ENCODE peak calls at places on chromosomes 6 and 20, in five cellular contexts. G is G401, W is GM20000, T is AG08395, Y is T-helper 9 cell. Q is an unnamed sample.

GRCh38 chr6:88919032-88919431 is 44.4 kb downstream of the RNGTT start:
- DNase-seq in W (no peak), Y (no peak), T (no peak), G (no peak), Q (no peak)

GRCh38 chr6:13913226-13914001 is 11.3 kb upstream of the RNF182 start:
- DNase-seq in G (no peak), Y (no peak), T (no peak), W (no peak), Q (no peak)

GRCh38 chr6:6191476-6191875 is 129.0 kb downstream of the F13A1 start:
- DNase-seq in T (no peak), W (no peak), G (no peak), Y (no peak), Q (no peak)

GRCh38 chr6:2141644-2142290 is 103.6 kb downstream of the GMDS start:
- DNase-seq in G (no peak), W (no peak), Y (no peak), T (no peak), Q (no peak)

GRCh38 chr6:10316327-10316726 is 98.5 kb downstream of the TFAP2A start:
- DNase-seq in Y (no peak), T (peak; percentile 51), G (peak; percentile 12), W (no peak), Q (no peak)

GRCh38 chr20:17854307-17854903 is 114.2 kb downstream of the SNX5 start:
- DNase-seq in G (peak; percentile 83), W (no peak), T (peak; percentile 63), Y (no peak), Q (no peak)

GRCh38 chr6:30914854-30915590 is 984 bp downstream of the VARS2 start:
- DNase-seq in W (no peak), Y (no peak), T (no peak), G (peak; percentile 28), Q (no peak)

GRCh38 chr20:45987108-45987780 is 15.2 kb upstream of the ZNF335 start:
- DNase-seq in Y (peak; percentile 74), T (peak; percentile 76), G (peak; percentile 81), W (peak; percentile 81), Q (peak; percentile 68)

GRCh38 chr20:728022-728944 is 40.0 kb downstream of the SLC52A3 start:
- DNase-seq in Y (no peak), G (peak; percentile 62), T (peak; percentile 40), W (peak; percentile 81), Q (peak; percentile 18)

GRCh38 chr20:48066256-48066655 is 281.0 kb upstream of the SULF2 start:
- DNase-seq in G (no peak), T (peak; percentile 11), Y (no peak), W (no peak), Q (no peak)

GRCh38 chr6:108731229-108731565 is 117.0 kb upstream of the ARMC2 start:
- DNase-seq in G (no peak), Y (no peak), W (no peak), T (no peak), Q (no peak)

GRCh38 chr6:130560231-130560630 is 194.4 kb downstream of the TMEM200A start:
- DNase-seq in T (peak; percentile 8), G (peak; percentile 63), Y (no peak), W (no peak), Q (no peak)

GRCh38 chr20:53569005-53569404 is 24.6 kb downstream of the ZNF217 start:
- DNase-seq in Y (no peak), T (no peak), G (no peak), W (no peak), Q (no peak)

GRCh38 chr6:6246539-6246938 is 73.9 kb downstream of the F13A1 start:
- DNase-seq in G (no peak), Y (no peak), W (peak; percentile 9), T (no peak), Q (no peak)

GRCh38 chr6:37668251-37668650 is 29.4 kb downstream of the MDGA1 start:
- DNase-seq in Y (no peak), G (no peak), W (no peak), T (no peak), Q (no peak)

GRCh38 chr6:106145741-106146227 is 59.6 kb downstream of the PRDM1 start:
- DNase-seq in G (no peak), Y (no peak), T (no peak), W (peak; percentile 26), Q (no peak)

GRCh38 chr6:72748759-72749158 is 126.9 kb downstream of the KCNQ5 start:
- DNase-seq in G (no peak), T (peak; percentile 81), W (no peak), Y (no peak), Q (no peak)

GRCh38 chr20:29690274-29690673 is 1567.2 kb upstream of the DEFB115 start:
- DNase-seq in Y (no peak), G (no peak), W (no peak), T (no peak), Q (no peak)

GRCh38 chr6:14361956-14362587 is 244.5 kb downstream of the CD83 start:
- DNase-seq in W (no peak), G (no peak), Y (no peak), T (no peak), Q (no peak)

GRCh38 chr6:137044366-137045220 is at the start of gene IL20RA:
- DNase-seq in W (peak; percentile 73), G (no peak), T (peak; percentile 30), Y (peak; percentile 4), Q (peak; percentile 0)

GRCh38 chr20:1037039-1037438 is 34.9 kb upstream of the RSPO4 start:
- DNase-seq in Y (no peak), T (no peak), W (no peak), G (no peak), Q (no peak)

GRCh38 chr20:5691918-5692618 is 58.1 kb upstream of the SHLD1 start:
- DNase-seq in W (peak; percentile 80), Y (no peak), G (no peak), T (no peak), Q (no peak)

GRCh38 chr6:55950071-55950814 is 74.9 kb upstream of the BMP5 start:
- DNase-seq in G (no peak), W (no peak), Y (no peak), T (no peak), Q (no peak)

GRCh38 chr20:53739799-53740785 is 146.5 kb upstream of the ZNF217 start:
- DNase-seq in T (no peak), W (no peak), G (no peak), Y (no peak), Q (no peak)

GRCh38 chr6:151627689-151628444 is 134.1 kb downstream of the CCDC170 start:
- DNase-seq in W (no peak), T (no peak), G (no peak), Y (no peak), Q (no peak)

GRCh38 chr20:472137-472846 is 10.0 kb upstream of the TBC1D20 start:
- DNase-seq in Y (no peak), T (no peak), G (no peak), W (no peak), Q (no peak)

GRCh38 chr6:19465760-19466159 is 371.4 kb upstream of the ID4 start:
- DNase-seq in W (no peak), G (no peak), Y (no peak), T (peak; percentile 61), Q (no peak)

GRCh38 chr6:157070403-157071107 is 252.8 kb downstream of the TMEM242 start:
- DNase-seq in Y (no peak), T (peak; percentile 40), W (no peak), G (peak; percentile 97), Q (no peak)

GRCh38 chr6:34182751-34183531 is 37.1 kb upstream of the GRM4 start:
- DNase-seq in W (peak; percentile 75), Y (peak; percentile 47), T (no peak), G (no peak), Q (peak; percentile 49)

GRCh38 chr6:68777956-68778355 is 142.9 kb downstream of the ADGRB3 start:
- DNase-seq in T (no peak), Y (no peak), G (peak; percentile 96), W (no peak), Q (no peak)

GRCh38 chr20:19672498-19672897 is 85.6 kb upstream of the RIN2 start:
- DNase-seq in G (no peak), Y (no peak), W (no peak), T (no peak), Q (no peak)

GRCh38 chr20:51659491-51660050 is 108.6 kb downstream of the ATP9A start:
- DNase-seq in G (no peak), W (no peak), Y (no peak), T (no peak), Q (no peak)

GRCh38 chr20:24382775-24383174 is 86.7 kb upstream of the SYNDIG1 start:
- DNase-seq in W (no peak), Y (no peak), G (peak; percentile 86), T (no peak), Q (no peak)

GRCh38 chr6:90250405-90250804 is 46.2 kb downstream of the BACH2 start:
- DNase-seq in T (no peak), G (no peak), Y (no peak), W (no peak), Q (no peak)

GRCh38 chr6:31762878-31763616 is 591 bp downstream of the SAPCD1 start:
- DNase-seq in W (no peak), G (no peak), Y (no peak), T (no peak), Q (no peak)

GRCh38 chr6:107670792-107671199 is 153.3 kb downstream of the SCML4 start:
- DNase-seq in T (no peak), Y (no peak), G (peak; percentile 36), W (peak; percentile 35), Q (no peak)

GRCh38 chr6:32519117-32519909 is 10.8 kb downstream of the HLA-DRB5 start:
- DNase-seq in G (no peak), W (no peak), T (no peak), Y (no peak), Q (no peak)